ENCODE peak calls at places on chromosomes 3 and 15, in six cellular contexts. B is naive thymus-derived CD4-positive, alpha-beta T cell; K is Peyer's patch; X is mesendoderm; Z is ascending aorta; G is stomach. F is an unnamed sample. For H3K27me3, the result is how much of the 10 kb centered on the place peaks cover.

GRCh38 chr15:73127302-73127936 is 75.2 kb downstream of the NEO1 start:
- DNase-seq in B (peak), K (peak), X (peak), Z (no peak), G (no peak), F (peak)

GRCh38 chr3:1131156-1131555 is 38.3 kb downstream of the CNTN6 start:
- DNase-seq in B (no peak), K (no peak), X (peak), Z (no peak), G (no peak), F (no peak)

GRCh38 chr3:171690291-171690690 is 120.0 kb downstream of the PLD1 start:
- DNase-seq in B (no peak), K (no peak), X (no peak), Z (no peak), G (no peak), F (no peak)

GRCh38 chr3:57118279-57118678 is 46.9 kb downstream of the IL17RD start:
- DNase-seq in B (no peak), K (no peak), X (no peak), Z (no peak), G (no peak), F (no peak)

GRCh38 chr15:66004618-66005262 is 135.4 kb downstream of the RAB11A start:
- DNase-seq in B (peak), K (no peak), X (peak), Z (no peak), G (no peak), F (no peak)

GRCh38 chr3:79140718-79141117 is 627.1 kb downstream of the ROBO1 start:
- DNase-seq in B (no peak), K (no peak), X (peak), Z (no peak), G (no peak), F (no peak)

GRCh38 chr3:177596248-177596821 is 399.1 kb upstream of the TBL1XR1 start:
- DNase-seq in B (no peak), K (no peak), X (no peak), Z (no peak), G (peak), F (no peak)

GRCh38 chr3:851098-851790 is 241.6 kb upstream of the CNTN6 start:
- DNase-seq in B (no peak), K (no peak), X (peak), Z (no peak), G (no peak), F (no peak)

GRCh38 chr15:78131295-78132021 is at the start of gene CIB2:
- DNase-seq in B (peak), K (peak), X (peak), Z (no peak), G (peak), F (peak)

GRCh38 chr3:56251343-56251945 is 216.8 kb downstream of the ERC2 start:
- DNase-seq in B (peak), K (peak), X (peak), Z (no peak), G (peak), F (no peak)

GRCh38 chr3:178097576-178097975 is 438.7 kb upstream of the KCNMB2 start:
- DNase-seq in B (no peak), K (no peak), X (no peak), Z (no peak), G (no peak), F (no peak)

GRCh38 chr15:66803182-66803729 is 101.2 kb downstream of the SMAD6 start:
- DNase-seq in B (no peak), K (peak), X (peak), Z (peak), G (peak), F (no peak)

GRCh38 chr3:113255100-113255853 is 43.9 kb downstream of the BOC start:
- DNase-seq in B (no peak), K (no peak), X (peak), Z (no peak), G (no peak), F (no peak)

GRCh38 chr3:133928136-133928893 is 32.6 kb upstream of the RAB6B start:
- DNase-seq in B (no peak), K (no peak), X (no peak), Z (no peak), G (no peak), F (no peak)

GRCh38 chr15:90201944-90202375 is 830 bp downstream of the SEMA4B start:
- DNase-seq in B (no peak), K (no peak), X (peak), Z (no peak), G (no peak), F (no peak)

GRCh38 chr3:137998643-137999042 is 11.3 kb upstream of the CLDN18 start:
- DNase-seq in B (no peak), K (no peak), X (no peak), Z (no peak), G (peak), F (no peak)

GRCh38 chr3:77038928-77039605 is 832 bp upstream of the ROBO2 start:
- DNase-seq in B (no peak), K (peak), X (peak), Z (no peak), G (no peak), F (no peak)

GRCh38 chr3:69013256-69014021 is at the start of gene EOGT:
- DNase-seq in B (peak), K (peak), X (peak), Z (peak), G (peak), F (peak)

GRCh38 chr3:27903447-27903846 is 181.3 kb upstream of the EOMES start:
- DNase-seq in B (peak), K (no peak), X (no peak), Z (no peak), G (no peak), F (no peak)

GRCh38 chr15:73989001-73989798 is 2.9 kb downstream of the STOML1 start:
- DNase-seq in B (no peak), K (no peak), X (no peak), Z (no peak), G (no peak), F (no peak)

GRCh38 chr3:197339841-197340520 is 41.6 kb upstream of the DLG1 start:
- DNase-seq in B (no peak), K (peak), X (peak), Z (no peak), G (no peak), F (no peak)

GRCh38 chr3:45226206-45226915 is at the start of gene TMEM158:
- DNase-seq in B (peak), K (peak), X (peak), Z (peak), G (peak), F (peak)

GRCh38 chr15:101613130-101614000 is 38.8 kb downstream of the TM2D3 start:
- DNase-seq in B (no peak), K (peak), X (no peak), Z (peak), G (peak), F (no peak)

GRCh38 chr3:17979248-17979647 is 236.8 kb upstream of the TBC1D5 start:
- DNase-seq in B (no peak), K (no peak), X (peak), Z (no peak), G (no peak), F (no peak)

GRCh38 chr3:99674086-99674789 is 35.8 kb downstream of the COL8A1 start:
- DNase-seq in B (no peak), K (no peak), X (no peak), Z (no peak), G (no peak), F (no peak)

GRCh38 chr3:11498646-11499045 is 145.1 kb downstream of the VGLL4 start:
- DNase-seq in B (no peak), K (peak), X (no peak), Z (no peak), G (peak), F (no peak)

GRCh38 chr3:187669675-187670504 is at the start of gene SST:
- DNase-seq in B (peak), K (no peak), X (peak), Z (no peak), G (peak), F (no peak)
- H3K27me3 ChIP-seq in B (under half), K (under half), X (under half), Z (under half), G (under half), F (under half)

DNA sequence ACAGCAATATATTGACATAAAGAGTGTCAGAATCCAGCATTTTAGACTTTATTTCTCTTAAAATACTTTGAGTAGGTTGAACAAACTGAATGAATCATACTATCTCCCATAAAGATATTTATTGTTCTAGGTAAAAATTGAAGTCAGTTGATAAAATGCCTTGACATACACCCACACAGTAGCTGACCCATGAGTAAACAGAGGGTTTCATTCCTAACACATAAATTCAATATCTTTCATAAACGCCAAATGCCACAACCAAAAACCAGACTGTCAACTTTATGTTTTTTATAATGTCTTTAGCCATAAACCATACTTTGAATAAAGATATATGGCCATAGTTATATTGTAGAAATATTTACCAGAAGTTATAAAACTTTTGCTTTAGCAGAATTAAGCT is 742.4 kb downstream of the NAALADL2 start:
- DNase-seq in B (no peak), K (no peak), X (no peak), Z (no peak), G (no peak), F (no peak)
- H3K27me3 ChIP-seq in B (under half), K (under half), X (under half), Z (under half), G (under half), F (under half)

DNA sequence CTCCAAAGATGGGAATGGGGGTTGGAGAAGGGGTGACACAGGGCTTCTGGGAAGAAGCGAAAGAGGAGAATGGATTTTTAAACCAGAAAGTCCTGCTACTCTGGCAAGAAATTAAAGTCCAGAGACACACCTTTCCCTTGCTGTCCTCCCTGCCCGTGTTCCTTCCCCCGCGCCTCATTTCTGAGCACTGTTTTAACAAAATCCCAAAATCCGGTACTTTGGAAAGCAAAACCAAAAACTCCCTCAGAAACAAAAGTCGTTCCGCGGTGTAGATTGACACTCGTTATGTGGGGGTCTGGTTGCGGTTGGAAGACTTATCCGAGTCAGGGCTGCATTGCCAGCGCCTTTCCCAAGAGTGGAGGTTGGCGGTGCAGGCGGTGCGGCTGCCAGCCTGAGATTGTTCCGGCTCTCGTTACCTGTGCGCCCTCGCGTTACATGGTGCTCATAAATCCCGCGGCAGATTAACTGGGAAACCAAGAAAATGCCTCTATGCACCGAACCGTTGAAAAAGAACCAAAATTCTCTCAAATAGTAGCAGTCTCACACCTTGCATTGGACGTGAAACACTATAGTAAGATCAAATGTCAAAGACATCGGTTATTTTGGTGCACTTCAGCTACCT is 217.8 kb downstream of the MEIS2 start:
- DNase-seq in B (no peak), K (no peak), X (no peak), Z (no peak), G (no peak), F (no peak)
- H3K27me3 ChIP-seq in B (under half), K (under half), X (half or more), Z (under half), G (half or more), F (under half)

GRCh38 chr3:71579934-71580318 is 3.6 kb downstream of the FOXP1 start:
- DNase-seq in B (no peak), K (no peak), X (peak), Z (no peak), G (no peak), F (no peak)
- H3K27me3 ChIP-seq in B (under half), K (under half), X (under half), Z (under half), G (under half), F (under half)

DNA sequence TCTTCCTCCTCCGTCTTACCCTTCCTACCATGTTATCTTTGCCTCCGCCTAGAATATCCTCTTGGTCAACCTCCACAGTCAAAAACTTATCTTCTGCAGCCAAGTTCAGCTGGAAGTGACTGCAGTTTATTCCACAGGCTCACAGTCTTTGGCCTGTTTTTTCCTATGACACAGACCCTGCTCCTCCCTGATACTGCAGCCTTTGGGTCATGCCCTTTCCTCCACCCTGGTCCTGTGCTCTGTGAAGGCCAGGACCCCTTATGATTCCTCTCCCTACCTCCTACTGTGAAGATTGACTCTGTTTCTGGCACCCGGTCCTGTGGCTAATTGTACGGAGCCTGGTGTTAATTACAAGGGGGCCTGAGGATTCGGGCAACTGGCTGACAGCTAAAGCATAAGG is 49.3 kb upstream of the SCN5A start:
- DNase-seq in B (no peak), K (no peak), X (no peak), Z (no peak), G (no peak), F (no peak)
- H3K27me3 ChIP-seq in B (under half), K (under half), X (under half), Z (under half), G (under half), F (under half)

DNA sequence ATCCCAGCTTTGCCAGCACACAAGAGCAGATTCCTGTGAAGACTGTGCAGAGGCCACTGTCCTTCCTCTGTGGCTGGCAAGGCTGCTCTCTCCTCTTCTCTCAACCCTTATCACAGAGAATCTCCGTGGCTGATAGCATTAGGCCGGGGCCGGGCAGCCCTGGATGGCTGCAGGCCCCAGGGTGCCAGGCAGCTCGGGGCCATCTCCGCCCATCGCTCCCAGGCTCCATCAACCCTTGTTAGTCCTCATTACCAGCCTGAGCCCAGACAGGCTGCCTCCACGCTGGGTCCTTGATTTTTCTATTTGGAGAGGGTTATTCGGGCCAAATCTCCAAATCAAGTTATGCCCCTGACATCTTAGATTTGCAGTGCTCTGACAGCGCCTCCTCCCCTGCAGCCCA is 39.1 kb downstream of the MRPL46 start:
- DNase-seq in B (no peak), K (no peak), X (peak), Z (no peak), G (no peak), F (no peak)
- H3K27me3 ChIP-seq in B (under half), K (under half), X (under half), Z (under half), G (under half), F (under half)

GRCh38 chr3:126816956-126817777 is 113.1 kb downstream of the CHCHD6 start:
- DNase-seq in B (no peak), K (no peak), X (no peak), Z (no peak), G (no peak), F (no peak)
- H3K27me3 ChIP-seq in B (under half), K (under half), X (under half), Z (under half), G (under half), F (under half)

GRCh38 chr3:150429767-150430166 is 21.7 kb downstream of the TSC22D2 start:
- DNase-seq in B (no peak), K (no peak), X (no peak), Z (no peak), G (no peak), F (no peak)

GRCh38 chr3:150428562-150428961 is 20.5 kb downstream of the TSC22D2 start:
- DNase-seq in B (no peak), K (no peak), X (no peak), Z (no peak), G (no peak), F (no peak)

GRCh38 chr3:150426292-150426691 is 18.2 kb downstream of the TSC22D2 start:
- DNase-seq in B (no peak), K (no peak), X (no peak), Z (no peak), G (no peak), F (no peak)

GRCh38 chr3:150433347-150433746 is 25.2 kb downstream of the TSC22D2 start:
- DNase-seq in B (no peak), K (no peak), X (no peak), Z (no peak), G (no peak), F (no peak)

DNA sequence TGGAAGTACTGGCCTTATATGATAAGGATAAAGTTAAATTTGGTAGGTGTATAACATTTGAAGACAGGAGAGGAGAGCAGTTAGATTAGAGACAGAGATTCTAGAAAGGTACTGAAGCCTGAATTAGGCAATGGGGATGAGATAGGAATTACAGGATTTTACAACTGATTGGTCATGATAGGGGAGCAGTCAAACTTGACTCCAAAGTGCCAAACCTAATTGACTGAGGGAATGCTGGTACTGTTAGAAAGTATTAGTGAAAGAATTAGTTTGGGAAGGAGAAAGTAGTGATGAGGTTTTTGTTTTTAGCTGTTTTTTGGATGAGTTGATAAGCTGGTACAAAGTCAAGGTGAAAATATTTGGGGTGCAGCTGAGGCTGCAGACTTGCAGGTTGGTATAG is 22.2 kb downstream of the TSC22D2 start:
- DNase-seq in B (no peak), K (no peak), X (no peak), Z (no peak), G (no peak), F (no peak)
- H3K27me3 ChIP-seq in B (under half), K (under half), X (under half), Z (under half), G (under half), F (under half)

DNA sequence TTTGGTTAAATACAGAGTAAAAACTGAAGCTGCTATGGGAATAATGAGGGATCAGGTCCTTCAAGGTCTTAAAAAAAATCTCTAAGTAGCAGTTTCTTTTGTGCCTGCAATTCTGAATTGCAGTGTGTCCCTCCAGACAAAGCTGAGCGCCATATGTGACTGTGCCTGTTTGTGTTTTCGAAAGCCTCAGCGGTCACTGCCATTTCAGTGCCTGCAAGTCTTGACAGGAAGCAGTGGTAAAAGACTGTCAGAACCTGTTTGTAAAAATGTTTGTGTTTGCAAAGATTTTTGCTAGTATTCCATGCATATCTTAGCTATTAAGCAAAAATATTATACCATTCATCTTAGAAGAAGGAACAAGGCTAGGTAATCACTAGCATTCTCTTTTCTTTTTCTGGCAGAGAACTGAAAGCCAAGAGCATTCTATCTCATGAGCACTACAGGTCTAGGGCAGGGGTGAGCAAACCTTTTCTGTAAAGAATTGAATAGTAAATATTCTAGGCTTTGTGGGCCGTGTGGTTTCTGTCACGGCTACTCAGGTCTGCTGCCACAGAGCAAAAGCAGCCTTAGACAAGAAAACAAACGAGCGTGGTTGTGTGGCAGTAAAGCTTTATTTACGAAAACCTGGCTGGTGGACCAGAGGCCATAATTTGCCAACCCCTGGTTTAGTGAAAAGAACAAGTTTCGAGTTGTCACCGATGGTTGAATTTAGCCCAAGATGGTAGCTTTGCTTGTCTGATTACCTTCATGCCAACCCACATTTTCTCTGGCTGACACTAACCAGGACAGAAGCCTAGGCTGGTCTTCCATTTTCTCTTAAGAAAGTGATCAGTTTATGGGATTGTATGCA is 134.4 kb downstream of the CACNA1D start:
- DNase-seq in B (no peak), K (no peak), X (no peak), Z (no peak), G (peak), F (no peak)
- H3K27me3 ChIP-seq in B (under half), K (under half), X (under half), Z (under half), G (under half), F (under half)

F was measured in GM06990.